ENCODE peak calls at places on chromosomes 16 and 17, in eight cellular contexts. One of them, this sample, is unnamed.

GRCh38 chr17:2050246-2050866 is 4.5 kb upstream of the HIC1 start:
- DNase-seq in lung: no peak
- DNase-seq in left ventricle myocardium inferior: peak; percentile 64
- DNase-seq in fibroblast of pulmonary artery: peak; percentile 73
- DNase-seq in mesothelial cell of epicardium: peak; percentile 70
- DNase-seq in kidney: peak; percentile 95
- DNase-seq in A549: peak; percentile 57
- DNase-seq in heart right ventricle: peak; percentile 72
- DNase-seq in this sample: no peak

GRCh38 chr17:63369233-63369632 is 76.9 kb downstream of the CYB561 start:
- DNase-seq in lung: no peak
- DNase-seq in left ventricle myocardium inferior: no peak
- DNase-seq in fibroblast of pulmonary artery: peak; percentile 59
- DNase-seq in mesothelial cell of epicardium: no peak
- DNase-seq in kidney: no peak
- DNase-seq in A549: no peak
- DNase-seq in heart right ventricle: no peak
- DNase-seq in this sample: no peak

GRCh38 chr17:41539979-41540701 is 12.0 kb upstream of the KRT19 start:
- DNase-seq in lung: no peak
- DNase-seq in left ventricle myocardium inferior: no peak
- DNase-seq in fibroblast of pulmonary artery: no peak
- DNase-seq in mesothelial cell of epicardium: no peak
- DNase-seq in kidney: no peak
- DNase-seq in A549: no peak
- DNase-seq in heart right ventricle: no peak
- DNase-seq in this sample: no peak

GRCh38 chr17:40993856-40994255 is at the start of gene KRTAP3-3:
- DNase-seq in lung: no peak
- DNase-seq in left ventricle myocardium inferior: no peak
- DNase-seq in fibroblast of pulmonary artery: no peak
- DNase-seq in mesothelial cell of epicardium: no peak
- DNase-seq in kidney: no peak
- DNase-seq in A549: no peak
- DNase-seq in heart right ventricle: no peak
- DNase-seq in this sample: no peak

GRCh38 chr16:83717308-83717707 is 90.5 kb upstream of the HSBP1 start:
- DNase-seq in lung: no peak
- DNase-seq in left ventricle myocardium inferior: no peak
- DNase-seq in fibroblast of pulmonary artery: no peak
- DNase-seq in mesothelial cell of epicardium: no peak
- DNase-seq in kidney: no peak
- DNase-seq in A549: no peak
- DNase-seq in heart right ventricle: no peak
- DNase-seq in this sample: no peak

GRCh38 chr17:3012926-3013581 is 50.4 kb downstream of the OR1D5 start:
- DNase-seq in lung: peak; percentile 64
- DNase-seq in left ventricle myocardium inferior: peak; percentile 44
- DNase-seq in fibroblast of pulmonary artery: peak; percentile 74
- DNase-seq in mesothelial cell of epicardium: peak; percentile 43
- DNase-seq in kidney: peak; percentile 74
- DNase-seq in A549: peak; percentile 86
- DNase-seq in heart right ventricle: peak; percentile 53
- DNase-seq in this sample: peak; percentile 58

GRCh38 chr16:31029272-31029671 is 4.1 kb upstream of the STX4 start:
- DNase-seq in lung: no peak
- DNase-seq in left ventricle myocardium inferior: no peak
- DNase-seq in fibroblast of pulmonary artery: no peak
- DNase-seq in mesothelial cell of epicardium: no peak
- DNase-seq in kidney: no peak
- DNase-seq in A549: no peak
- DNase-seq in heart right ventricle: no peak
- DNase-seq in this sample: no peak

GRCh38 chr17:2707721-2708584 is 3.6 kb downstream of the CLUH start:
- DNase-seq in lung: no peak
- DNase-seq in left ventricle myocardium inferior: peak; percentile 84
- DNase-seq in fibroblast of pulmonary artery: no peak
- DNase-seq in mesothelial cell of epicardium: no peak
- DNase-seq in kidney: peak; percentile 76
- DNase-seq in A549: peak; percentile 76
- DNase-seq in heart right ventricle: peak; percentile 83
- DNase-seq in this sample: no peak

GRCh38 chr16:82368041-82368440 is 198.0 kb upstream of the MPHOSPH6 start:
- DNase-seq in lung: no peak
- DNase-seq in left ventricle myocardium inferior: peak; percentile 50
- DNase-seq in fibroblast of pulmonary artery: peak; percentile 26
- DNase-seq in mesothelial cell of epicardium: no peak
- DNase-seq in kidney: no peak
- DNase-seq in A549: peak; percentile 13
- DNase-seq in heart right ventricle: peak; percentile 52
- DNase-seq in this sample: no peak

GRCh38 chr17:2815781-2816185 is 19.5 kb downstream of the RAP1GAP2 start:
- DNase-seq in lung: no peak
- DNase-seq in left ventricle myocardium inferior: no peak
- DNase-seq in fibroblast of pulmonary artery: no peak
- DNase-seq in mesothelial cell of epicardium: no peak
- DNase-seq in kidney: no peak
- DNase-seq in A549: no peak
- DNase-seq in heart right ventricle: no peak
- DNase-seq in this sample: no peak

GRCh38 chr17:32625971-32626370 is 139.2 kb downstream of the CDK5R1 start:
- DNase-seq in lung: no peak
- DNase-seq in left ventricle myocardium inferior: no peak
- DNase-seq in fibroblast of pulmonary artery: no peak
- DNase-seq in mesothelial cell of epicardium: no peak
- DNase-seq in kidney: no peak
- DNase-seq in A549: no peak
- DNase-seq in heart right ventricle: no peak
- DNase-seq in this sample: no peak

GRCh38 chr17:83056583-83057396 is 22.6 kb upstream of the METRNL start:
- DNase-seq in lung: no peak
- DNase-seq in left ventricle myocardium inferior: no peak
- DNase-seq in fibroblast of pulmonary artery: no peak
- DNase-seq in mesothelial cell of epicardium: no peak
- DNase-seq in kidney: peak; percentile 73
- DNase-seq in A549: no peak
- DNase-seq in heart right ventricle: no peak
- DNase-seq in this sample: peak; percentile 10

GRCh38 chr16:86545927-86546637 is 9.0 kb downstream of the MTHFSD start:
- DNase-seq in lung: no peak
- DNase-seq in left ventricle myocardium inferior: no peak
- DNase-seq in fibroblast of pulmonary artery: no peak
- DNase-seq in mesothelial cell of epicardium: no peak
- DNase-seq in kidney: no peak
- DNase-seq in A549: no peak
- DNase-seq in heart right ventricle: no peak
- DNase-seq in this sample: no peak

GRCh38 chr17:8176197-8176940 is at the start of gene TMEM107:
- DNase-seq in lung: peak; percentile 88
- DNase-seq in left ventricle myocardium inferior: peak; percentile 89
- DNase-seq in fibroblast of pulmonary artery: peak; percentile 80
- DNase-seq in mesothelial cell of epicardium: peak; percentile 75
- DNase-seq in kidney: peak; percentile 95
- DNase-seq in A549: peak; percentile 92
- DNase-seq in heart right ventricle: peak; percentile 89
- DNase-seq in this sample: peak; percentile 80

GRCh38 chr16:11613381-11614303 is 26.9 kb upstream of the LITAF start:
- DNase-seq in lung: peak; percentile 71
- DNase-seq in left ventricle myocardium inferior: peak; percentile 62
- DNase-seq in fibroblast of pulmonary artery: peak; percentile 53
- DNase-seq in mesothelial cell of epicardium: no peak
- DNase-seq in kidney: peak; percentile 83
- DNase-seq in A549: no peak
- DNase-seq in heart right ventricle: peak; percentile 33
- DNase-seq in this sample: no peak

GRCh38 chr17:66918896-66919295 is 45.6 kb upstream of the CACNG4 start:
- DNase-seq in lung: no peak
- DNase-seq in left ventricle myocardium inferior: no peak
- DNase-seq in fibroblast of pulmonary artery: no peak
- DNase-seq in mesothelial cell of epicardium: no peak
- DNase-seq in kidney: no peak
- DNase-seq in A549: no peak
- DNase-seq in heart right ventricle: no peak
- DNase-seq in this sample: no peak

GRCh38 chr17:66915792-66916191 is 48.7 kb upstream of the CACNG4 start:
- DNase-seq in lung: no peak
- DNase-seq in left ventricle myocardium inferior: no peak
- DNase-seq in fibroblast of pulmonary artery: no peak
- DNase-seq in mesothelial cell of epicardium: no peak
- DNase-seq in kidney: no peak
- DNase-seq in A549: no peak
- DNase-seq in heart right ventricle: no peak
- DNase-seq in this sample: no peak

GRCh38 chr17:66916946-66917345 is 47.6 kb upstream of the CACNG4 start:
- DNase-seq in lung: no peak
- DNase-seq in left ventricle myocardium inferior: no peak
- DNase-seq in fibroblast of pulmonary artery: no peak
- DNase-seq in mesothelial cell of epicardium: no peak
- DNase-seq in kidney: no peak
- DNase-seq in A549: no peak
- DNase-seq in heart right ventricle: no peak
- DNase-seq in this sample: no peak

GRCh38 chr17:66910651-66911285 is 53.7 kb upstream of the CACNG4 start:
- DNase-seq in lung: no peak
- DNase-seq in left ventricle myocardium inferior: no peak
- DNase-seq in fibroblast of pulmonary artery: no peak
- DNase-seq in mesothelial cell of epicardium: no peak
- DNase-seq in kidney: no peak
- DNase-seq in A549: no peak
- DNase-seq in heart right ventricle: no peak
- DNase-seq in this sample: no peak

DNA sequence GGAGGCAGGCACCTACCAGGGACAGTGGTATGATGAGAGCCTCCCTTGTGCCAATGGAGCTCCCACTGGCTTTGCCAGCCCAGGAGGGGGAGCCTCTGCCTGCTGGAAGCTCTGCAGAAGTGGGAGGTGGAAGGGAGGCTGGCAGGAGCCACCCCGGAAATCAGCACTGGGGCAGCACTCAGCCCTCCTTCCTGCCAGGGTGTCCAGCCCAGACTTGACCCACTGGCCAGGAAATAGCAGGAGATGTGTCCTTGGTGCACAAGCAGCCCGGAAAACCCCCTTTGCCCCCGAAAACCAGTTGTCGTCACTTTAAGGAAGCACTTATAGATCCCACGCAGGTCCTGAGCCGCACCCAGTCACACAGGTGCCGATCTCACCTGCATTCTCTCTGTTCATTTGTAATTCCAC is 49.3 kb upstream of the CACNG4 start:
- DNase-seq in lung: peak; percentile 32
- DNase-seq in left ventricle myocardium inferior: no peak
- DNase-seq in fibroblast of pulmonary artery: peak; percentile 10
- DNase-seq in mesothelial cell of epicardium: no peak
- DNase-seq in kidney: no peak
- DNase-seq in A549: peak; percentile 64
- DNase-seq in heart right ventricle: no peak
- DNase-seq in this sample: no peak
- TF ChIP-seq CTCF in lung: no peak
- TF ChIP-seq CTCF in left ventricle myocardium inferior: peak; percentile 42
- TF ChIP-seq CTCF in fibroblast of pulmonary artery: peak; percentile 26
- TF ChIP-seq CTCF in mesothelial cell of epicardium: no peak
- TF ChIP-seq CTCF in kidney: no peak
- TF ChIP-seq CTCF in A549: peak; percentile 47
- TF ChIP-seq CTCF in heart right ventricle: no peak
- TF ChIP-seq CTCF in this sample: no peak

DNA sequence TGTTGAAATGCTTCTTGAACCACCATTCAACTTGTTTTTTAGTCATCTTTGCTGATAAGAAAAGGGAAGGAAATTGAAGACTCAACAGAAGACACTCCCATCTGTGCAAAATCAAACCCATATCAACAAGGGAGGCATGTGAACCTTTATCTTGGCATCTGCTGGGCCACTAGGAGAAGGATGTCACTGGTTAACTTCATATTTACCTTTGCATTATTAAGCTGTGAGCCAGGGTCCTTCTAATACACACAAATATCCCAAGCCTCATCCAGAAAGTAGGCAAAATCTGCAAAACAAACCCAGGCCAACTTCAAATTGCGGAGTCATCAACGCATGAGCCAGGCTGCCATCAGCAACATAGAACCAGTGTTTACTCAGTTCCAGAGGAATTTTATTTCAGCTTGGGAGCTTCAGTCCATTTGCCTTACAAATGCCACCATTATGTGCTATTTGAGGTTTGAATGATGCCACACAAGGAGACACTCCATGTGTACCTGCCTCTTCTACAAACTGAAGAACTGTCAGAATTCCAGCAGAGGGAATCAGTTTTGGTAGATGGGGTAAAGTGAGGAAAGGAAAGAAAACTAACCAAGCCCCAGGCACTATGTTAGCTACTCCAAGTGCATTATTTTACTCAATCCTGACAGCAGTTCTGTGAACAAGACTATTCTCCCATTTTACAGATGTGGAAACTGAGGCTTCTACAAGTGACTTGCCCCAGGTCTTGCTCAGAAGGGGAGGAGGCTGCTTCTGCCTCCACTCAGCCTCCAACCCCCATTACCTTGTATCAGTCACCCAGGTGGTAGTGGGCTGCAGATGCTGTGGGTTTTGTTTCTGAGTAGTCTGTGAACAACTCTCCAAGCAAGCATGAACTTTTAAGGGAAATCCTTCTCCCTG is 315.0 kb upstream of the MAF start:
- DNase-seq in lung: no peak
- DNase-seq in left ventricle myocardium inferior: no peak
- DNase-seq in fibroblast of pulmonary artery: no peak
- DNase-seq in mesothelial cell of epicardium: no peak
- DNase-seq in kidney: no peak
- DNase-seq in A549: no peak
- DNase-seq in heart right ventricle: no peak
- DNase-seq in this sample: no peak
- TF ChIP-seq CTCF in lung: no peak
- TF ChIP-seq CTCF in left ventricle myocardium inferior: no peak
- TF ChIP-seq CTCF in fibroblast of pulmonary artery: no peak
- TF ChIP-seq CTCF in mesothelial cell of epicardium: no peak
- TF ChIP-seq CTCF in kidney: no peak
- TF ChIP-seq CTCF in A549: no peak
- TF ChIP-seq CTCF in heart right ventricle: no peak
- TF ChIP-seq CTCF in this sample: no peak

GRCh38 chr16:66728117-66728787 is 23.2 kb downstream of the DYNC1LI2 start:
- DNase-seq in lung: peak; percentile 39
- DNase-seq in left ventricle myocardium inferior: no peak
- DNase-seq in fibroblast of pulmonary artery: peak; percentile 80
- DNase-seq in mesothelial cell of epicardium: no peak
- DNase-seq in kidney: no peak
- DNase-seq in A549: peak; percentile 61
- DNase-seq in heart right ventricle: no peak
- DNase-seq in this sample: no peak
- TF ChIP-seq CTCF in lung: peak; percentile 46
- TF ChIP-seq CTCF in left ventricle myocardium inferior: peak; percentile 80
- TF ChIP-seq CTCF in fibroblast of pulmonary artery: peak; percentile 61
- TF ChIP-seq CTCF in mesothelial cell of epicardium: peak; percentile 63
- TF ChIP-seq CTCF in kidney: peak; percentile 52
- TF ChIP-seq CTCF in A549: peak; percentile 80
- TF ChIP-seq CTCF in heart right ventricle: peak; percentile 73
- TF ChIP-seq CTCF in this sample: peak; percentile 71

DNA sequence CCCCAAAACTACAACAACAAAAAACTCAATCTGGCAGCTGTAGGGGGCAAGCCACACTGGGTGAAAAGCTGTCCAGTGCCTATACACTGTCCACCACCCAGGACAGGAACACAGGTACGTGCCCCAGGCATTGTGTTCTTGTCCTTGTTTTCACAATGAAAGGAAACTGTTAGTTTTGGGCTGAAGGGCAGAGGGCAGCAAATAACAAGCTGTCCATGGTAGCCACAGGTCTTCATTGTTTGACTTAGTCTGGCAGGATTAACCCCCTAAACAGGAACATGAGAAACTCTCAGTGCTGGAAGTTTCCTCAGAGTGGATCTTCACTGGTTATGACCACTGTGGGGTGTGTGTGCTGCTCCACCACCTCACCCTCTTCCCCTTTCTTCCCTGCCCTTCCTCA is 224.6 kb upstream of the N4BP1 start:
- DNase-seq in lung: no peak
- DNase-seq in left ventricle myocardium inferior: no peak
- DNase-seq in fibroblast of pulmonary artery: no peak
- DNase-seq in mesothelial cell of epicardium: no peak
- DNase-seq in kidney: no peak
- DNase-seq in A549: no peak
- DNase-seq in heart right ventricle: no peak
- DNase-seq in this sample: no peak
- TF ChIP-seq CTCF in lung: no peak
- TF ChIP-seq CTCF in left ventricle myocardium inferior: no peak
- TF ChIP-seq CTCF in fibroblast of pulmonary artery: no peak
- TF ChIP-seq CTCF in mesothelial cell of epicardium: no peak
- TF ChIP-seq CTCF in kidney: no peak
- TF ChIP-seq CTCF in A549: no peak
- TF ChIP-seq CTCF in heart right ventricle: no peak
- TF ChIP-seq CTCF in this sample: no peak

This sample was measured in activated B cell treated with CpG ODN at 0.5 μM for 24 hours.